ENCODE peak calls at places on chromosome 13, in six cellular contexts. Q is activated naive CD8-positive, alpha-beta T cell treated with anti-CD3 and anti-CD28 coated beads for 36 hours; H is NCI-H2171; A is NB4; E is MCF 10A; P is AG08396. D is an unnamed sample.
A peak's percentile ranks its signal among the peaks of the same experiment; 100 is the strongest.

GRCh38 chr13:96460571-96460970 is 370.7 kb downstream of the HS6ST3 start:
- DNase-seq in Q (no peak), H (no peak), A (no peak), E (peak; percentile 58), P (no peak), D (no peak)

GRCh38 chr13:111337741-111338140 is 17.3 kb downstream of the TEX29 start:
- DNase-seq in Q (no peak), H (no peak), A (no peak), E (no peak), P (no peak), D (no peak)

GRCh38 chr13:32894589-32895001 is 121.6 kb upstream of the KL start:
- DNase-seq in Q (no peak), H (no peak), A (peak; percentile 92), E (peak; percentile 89), P (no peak), D (no peak)

GRCh38 chr13:39538826-39539555 is 64.0 kb downstream of the LHFPL6 start:
- DNase-seq in Q (no peak), H (no peak), A (no peak), E (no peak), P (no peak), D (no peak)

GRCh38 chr13:55516610-55517009 is 1624.1 kb upstream of the PRR20A start:
- DNase-seq in Q (no peak), H (peak; percentile 4), A (no peak), E (no peak), P (no peak), D (no peak)

GRCh38 chr13:19845758-19846157 is 17.7 kb downstream of the ZMYM5 start:
- DNase-seq in Q (peak; percentile 2), H (no peak), A (peak; percentile 49), E (peak; percentile 97), P (peak; percentile 87), D (no peak)

GRCh38 chr13:105202384-105202783 is 1333.1 kb downstream of the EFNB2 start:
- DNase-seq in Q (no peak), H (no peak), A (peak; percentile 47), E (peak; percentile 34), P (no peak), D (no peak)

GRCh38 chr13:27967203-27967735 is 1.8 kb downstream of the CDX2 start:
- DNase-seq in Q (no peak), H (no peak), A (peak; percentile 72), E (no peak), P (no peak), D (no peak)

GRCh38 chr13:99124695-99125334 is 75.8 kb upstream of the UBAC2 start:
- DNase-seq in Q (peak; percentile 22), H (no peak), A (peak; percentile 90), E (peak; percentile 84), P (peak; percentile 34), D (no peak)

GRCh38 chr13:37023871-37024270 is 23.3 kb downstream of the EXOSC8 start:
- DNase-seq in Q (no peak), H (no peak), A (no peak), E (peak; percentile 9), P (peak; percentile 5), D (no peak)

GRCh38 chr13:112674412-112675383 is 15.1 kb upstream of the ATP11A start:
- DNase-seq in Q (no peak), H (no peak), A (no peak), E (no peak), P (no peak), D (no peak)

GRCh38 chr13:36135876-36136275 is 4.7 kb upstream of the DCLK1 start:
- DNase-seq in Q (no peak), H (no peak), A (no peak), E (no peak), P (no peak), D (no peak)

GRCh38 chr13:79051472-79051871 is 354.6 kb downstream of the RBM26 start:
- DNase-seq in Q (no peak), H (no peak), A (no peak), E (no peak), P (no peak), D (no peak)

GRCh38 chr13:61768175-61768574 is 352.5 kb upstream of the PCDH20 start:
- DNase-seq in Q (no peak), H (no peak), A (no peak), E (peak; percentile 6), P (no peak), D (no peak)

D was measured in stimulated activated naive CD4-positive, alpha-beta T cell.